ENCODE peak calls at places on chromosomes 4 and X, in nine cellular contexts. N, Q, Y, R, V, C, W, X and O are unnamed samples.

GRCh38 chrX:54930291-54931049 is 9.8 kb downstream of the TRO start:
- DNase-seq in X (no peak), N (no peak), R (no peak), Q (no peak), Y (no peak), W (no peak), C (no peak), V (no peak), O (no peak)

GRCh38 chrX:50691820-50692219 is 122.2 kb downstream of the SHROOM4 start:
- DNase-seq in Y (peak; percentile 31), Q (peak; percentile 73), R (peak; percentile 24), V (peak; percentile 54), C (peak; percentile 28), N (no peak), W (peak; percentile 23), X (no peak), O (peak; percentile 58)

GRCh38 chr4:85430226-85430625 is 44.7 kb upstream of the ARHGAP24 start:
- DNase-seq in V (no peak), R (no peak), Y (no peak), Q (no peak), W (no peak), N (no peak), C (no peak), X (no peak), O (no peak)

GRCh38 chr4:103786014-103786413 is 66.2 kb upstream of the TACR3 start:
- DNase-seq in R (peak; percentile 8), C (peak; percentile 10), Y (no peak), W (peak; percentile 7), Q (peak; percentile 44), N (no peak), V (peak; percentile 45), X (no peak), O (peak; percentile 69)

GRCh38 chr4:4837316-4837715 is 22.1 kb upstream of the MSX1 start:
- DNase-seq in Y (no peak), C (no peak), N (no peak), X (no peak), R (peak; percentile 27), V (no peak), W (peak; percentile 25), Q (no peak), O (peak; percentile 45)

GRCh38 chr4:183443609-183444148 is 757 bp upstream of the CDKN2AIP start:
- DNase-seq in Y (no peak), C (no peak), Q (peak; percentile 95), R (no peak), W (no peak), N (no peak), V (no peak), X (no peak), O (peak; percentile 73)

GRCh38 chr4:86965019-86965976 is 30.5 kb downstream of the AFF1 start:
- DNase-seq in Y (no peak), V (no peak), Q (peak; percentile 14), W (no peak), X (no peak), C (peak; percentile 46), R (no peak), N (no peak), O (no peak)

GRCh38 chrX:153966283-153966688 is 5.3 kb downstream of the HCFC1 start:
- DNase-seq in Q (no peak), R (no peak), C (no peak), X (peak; percentile 51), N (no peak), Y (no peak), V (no peak), W (peak; percentile 69), O (no peak)

GRCh38 chr4:149790172-149790907 is 25.3 kb downstream of the IQCM start:
- DNase-seq in X (no peak), Y (no peak), W (peak; percentile 39), C (no peak), R (peak; percentile 58), Q (no peak), N (no peak), V (no peak), O (no peak)

GRCh38 chr4:83009529-83009928 is 1.1 kb downstream of the LIN54 start:
- DNase-seq in V (no peak), Q (no peak), C (no peak), Y (no peak), W (no peak), N (no peak), X (no peak), R (peak; percentile 37), O (peak; percentile 39)

GRCh38 chr4:25879991-25880641 is 17.3 kb upstream of the SEL1L3 start:
- DNase-seq in N (no peak), C (no peak), Y (no peak), V (no peak), R (no peak), Q (no peak), X (no peak), W (peak; percentile 36), O (no peak)

GRCh38 chrX:147699061-147699460 is 212.7 kb upstream of the FMR1 start:
- DNase-seq in C (peak; percentile 11), Y (no peak), W (no peak), X (no peak), N (no peak), R (no peak), Q (peak; percentile 45), V (no peak), O (no peak)

GRCh38 chr4:61773655-61774245 is 573.6 kb downstream of the ADGRL3 start:
- DNase-seq in R (no peak), X (no peak), Y (no peak), W (no peak), C (no peak), V (no peak), Q (no peak), N (no peak), O (no peak)

GRCh38 chr4:14719053-14719452 is 283.2 kb upstream of the CPEB2 start:
- DNase-seq in Q (no peak), R (peak; percentile 36), W (peak; percentile 75), V (no peak), N (no peak), C (no peak), X (no peak), Y (no peak), O (no peak)

GRCh38 chr4:87961993-87962791 is 13.3 kb upstream of the SPP1 start:
- DNase-seq in W (peak; percentile 75), Y (no peak), C (no peak), Q (no peak), V (peak; percentile 69), R (peak; percentile 54), X (no peak), N (no peak), O (peak; percentile 35)

GRCh38 chr4:31040106-31040505 is 319.9 kb downstream of the PCDH7 start:
- DNase-seq in V (no peak), C (no peak), N (no peak), W (no peak), X (no peak), Q (no peak), Y (no peak), R (no peak), O (no peak)

GRCh38 chr4:1722551-1723071 is 1.3 kb downstream of the TACC3 start:
- DNase-seq in V (no peak), X (peak; percentile 43), C (peak; percentile 54), N (no peak), W (no peak), R (peak; percentile 35), Y (no peak), Q (no peak), O (peak; percentile 71)

GRCh38 chr4:152935138-152935537 is 985 bp upstream of the FHDC1 start:
- DNase-seq in V (no peak), Y (no peak), W (no peak), R (peak; percentile 15), N (no peak), X (no peak), Q (peak; percentile 67), C (peak; percentile 74), O (no peak)